ENCODE peak calls at places on chromosomes 12 and 14, in eight cellular contexts. T is cardiac muscle cell; E is tibial artery; U is testis; R is fibroblast of lung; B is effector memory CD4-positive, alpha-beta T cell; D is left lung; Q is colonic mucosa. G is an unnamed sample.

GRCh38 chr14:65813760-65814387 is 401.3 kb downstream of the FUT8 start:
- DNase-seq in U (no peak), E (no peak), B (no peak), R (no peak), T (no peak), D (no peak), Q (no peak), G (no peak)

GRCh38 chr14:47438650-47439140 is 236.7 kb downstream of the MDGA2 start:
- DNase-seq in R (peak; percentile 5), E (no peak), T (peak; percentile 27), B (no peak), Q (no peak), U (no peak), D (no peak), G (no peak)

GRCh38 chr12:95623554-95624170 is 72.4 kb upstream of the USP44 start:
- DNase-seq in D (peak; percentile 83), R (peak; percentile 86), T (peak; percentile 85), E (peak; percentile 51), Q (peak; percentile 71), B (peak; percentile 5), U (peak; percentile 84), G (peak; percentile 31)

GRCh38 chr12:18345021-18345735 is 83.9 kb downstream of the PIK3C2G start:
- DNase-seq in T (no peak), D (no peak), E (no peak), U (no peak), R (no peak), Q (no peak), B (no peak), G (no peak)

GRCh38 chr14:55111122-55111705 is 17.8 kb upstream of the LGALS3 start:
- DNase-seq in R (no peak), Q (no peak), U (no peak), E (no peak), T (no peak), B (no peak), D (no peak), G (no peak)

GRCh38 chr14:55000381-55000780 is 26.5 kb downstream of the WDHD1 start:
- DNase-seq in B (no peak), E (no peak), R (peak; percentile 68), U (no peak), Q (no peak), D (no peak), T (no peak), G (no peak)

GRCh38 chr12:53569174-53569557 is 57.0 kb downstream of the ATF7 start:
- DNase-seq in R (peak; percentile 61), D (no peak), T (no peak), U (no peak), B (no peak), Q (no peak), E (no peak), G (no peak)

GRCh38 chr12:107903377-107904061 is 129.0 kb downstream of the ASCL4 start:
- DNase-seq in U (peak; percentile 93), R (no peak), D (peak; percentile 93), E (no peak), Q (peak; percentile 84), B (no peak), T (peak; percentile 84), G (peak; percentile 81)

GRCh38 chr12:74665690-74666089 is 128.1 kb downstream of the ATXN7L3B start:
- DNase-seq in R (no peak), E (no peak), B (no peak), Q (no peak), U (no peak), T (no peak), D (no peak), G (peak; percentile 56)

GRCh38 chr14:34331728-34332623 is 130.1 kb downstream of the SPTSSA start:
- DNase-seq in R (peak; percentile 58), U (peak; percentile 75), E (peak; percentile 37), T (peak; percentile 78), D (peak; percentile 75), B (no peak), Q (peak; percentile 94), G (peak; percentile 81)

GRCh38 chr14:52792097-52792415 is 649 bp upstream of the GNPNAT1 start:
- DNase-seq in U (no peak), R (no peak), Q (no peak), D (no peak), E (no peak), T (no peak), B (no peak), G (no peak)

GRCh38 chr14:64684091-64684490 is 20.1 kb upstream of the PLEKHG3 start:
- DNase-seq in D (no peak), Q (no peak), T (no peak), R (peak; percentile 58), E (no peak), U (peak; percentile 49), B (no peak), G (no peak)

GRCh38 chr12:3283137-3283680 is 206.0 kb downstream of the TSPAN9 start:
- DNase-seq in E (no peak), B (no peak), D (no peak), R (no peak), Q (no peak), U (no peak), T (no peak), G (no peak)

GRCh38 chr14:101666264-101666663 is 95.2 kb upstream of the PPP2R5C start:
- DNase-seq in Q (no peak), R (no peak), B (no peak), U (no peak), E (no peak), D (no peak), T (no peak), G (no peak)

GRCh38 chr12:101299346-101299745 is 19.4 kb downstream of the UTP20 start:
- DNase-seq in E (no peak), D (no peak), Q (no peak), B (no peak), U (no peak), T (no peak), R (peak; percentile 18), G (no peak)

GRCh38 chr12:2011641-2012607 is 7.7 kb upstream of the DCP1B start:
- DNase-seq in R (no peak), B (no peak), Q (no peak), E (no peak), D (no peak), T (no peak), U (no peak), G (no peak)
- H3K27ac ChIP-seq in R (no peak overlapping the region), B (no peak overlapping the region), Q (no peak overlapping the region), E (no peak overlapping the region), D (no peak overlapping the region), T (no peak overlapping the region), U (no peak overlapping the region), G (no peak overlapping the region)

GRCh38 chr14:89489796-89490506 is 72.9 kb upstream of the FOXN3 start:
- DNase-seq in T (no peak), D (no peak), B (no peak), U (peak; percentile 36), R (peak; percentile 53), Q (no peak), E (no peak), G (no peak)
- H3K27ac ChIP-seq in T (no peak overlapping the region), D (no peak overlapping the region), B (no peak overlapping the region), U (peak overlapping the region; percentile 24), R (peak overlapping the region; percentile 17), Q (no peak overlapping the region), E (peak overlapping the region; percentile 71), G (no peak overlapping the region)

GRCh38 chr14:72891666-72892102 is 2.2 kb downstream of the DPF3 start:
- DNase-seq in U (peak; percentile 28), D (no peak), Q (no peak), B (no peak), T (no peak), E (no peak), R (no peak), G (no peak)

GRCh38 chr14:72889366-72889765 is 4.5 kb downstream of the DPF3 start:
- DNase-seq in R (no peak), B (no peak), U (no peak), D (no peak), E (no peak), Q (no peak), T (peak; percentile 94), G (peak; percentile 15)

GRCh38 chr14:72887514-72887913 is 6.4 kb downstream of the DPF3 start:
- DNase-seq in E (no peak), T (no peak), R (no peak), U (no peak), D (no peak), Q (no peak), B (no peak), G (no peak)

GRCh38 chr14:72888636-72889201 is 5.2 kb downstream of the DPF3 start:
- DNase-seq in U (no peak), R (peak; percentile 62), Q (no peak), E (no peak), T (no peak), B (no peak), D (no peak), G (peak; percentile 44)

GRCh38 chr14:72888202-72888601 is 5.7 kb downstream of the DPF3 start:
- DNase-seq in Q (no peak), T (no peak), B (no peak), U (no peak), R (no peak), E (no peak), D (no peak), G (no peak)
- H3K27ac ChIP-seq in Q (no peak overlapping the region), T (peak overlapping the region; percentile 99), B (no peak overlapping the region), U (no peak overlapping the region), R (no peak overlapping the region), E (no peak overlapping the region), D (no peak overlapping the region), G (peak overlapping the region; percentile 78)

GRCh38 chr12:32773686-32774085 is 18.0 kb upstream of the YARS2 start:
- DNase-seq in D (no peak), Q (peak; percentile 70), B (no peak), E (no peak), T (no peak), U (no peak), R (no peak), G (no peak)
- H3K27ac ChIP-seq in D (no peak overlapping the region), Q (peak overlapping the region; percentile 63), B (no peak overlapping the region), E (no peak overlapping the region), T (no peak overlapping the region), U (no peak overlapping the region), R (no peak overlapping the region), G (no peak overlapping the region)

DNA sequence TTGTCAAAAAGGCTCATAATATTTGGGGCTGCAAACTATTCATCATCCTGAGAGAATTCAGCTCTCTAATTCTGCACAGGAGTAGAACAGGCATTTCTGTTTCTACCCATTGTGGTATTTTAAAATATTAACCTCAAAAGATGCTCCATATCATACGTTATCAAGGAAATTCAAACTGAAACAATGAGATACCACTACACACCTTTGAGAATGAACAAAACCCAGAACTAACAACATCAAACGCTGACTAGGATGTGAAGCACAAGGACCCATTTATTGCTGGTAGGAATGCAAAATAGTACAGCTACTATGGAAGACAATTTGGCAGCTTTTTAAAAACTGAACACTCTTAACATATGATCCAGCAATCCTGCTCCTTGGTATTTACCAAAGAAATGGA is 171.8 kb downstream of the DUSP6 start:
- DNase-seq in R (no peak), T (no peak), Q (no peak), D (no peak), B (no peak), E (no peak), U (no peak), G (no peak)
- H3K27ac ChIP-seq in R (no peak overlapping the region), T (no peak overlapping the region), Q (no peak overlapping the region), D (no peak overlapping the region), B (no peak overlapping the region), E (no peak overlapping the region), U (no peak overlapping the region), G (no peak overlapping the region)

G was measured in MM.1S.